ENCODE peak calls at places on chromosomes 4 and X, in six cellular contexts. N is SK-N-SH, Z is A549, R is K562, I is HepG2, K is GM23338. O is an unnamed sample.

GRCh38 chr4:47534772-47535171 is 49.7 kb downstream of the ATP10D start:
- DNase-seq in Z (no peak), N (no peak), I (no peak), K (no peak), R (no peak), O (no peak)

GRCh38 chr4:145716661-145717200 is 36.8 kb downstream of the C4orf51 start:
- DNase-seq in I (no peak), R (no peak), Z (no peak), K (no peak), N (no peak), O (no peak)

GRCh38 chr4:28006021-28006420 is 1145.4 kb downstream of the STIM2 start:
- DNase-seq in K (no peak), N (no peak), R (no peak), I (no peak), Z (no peak), O (no peak)

GRCh38 chrX:119475389-119476101 is 7.3 kb downstream of the SLC25A5 start:
- DNase-seq in Z (no peak), I (no peak), R (no peak), K (no peak), N (no peak), O (no peak)

GRCh38 chr4:121192500-121192899 is 28.4 kb upstream of the TNIP3 start:
- DNase-seq in R (no peak), N (peak; percentile 15), Z (peak; percentile 18), I (peak; percentile 16), K (peak; percentile 67), O (peak; percentile 11)

GRCh38 chr4:168848112-168848511 is 161.9 kb downstream of the CBR4 start:
- DNase-seq in K (no peak), I (peak; percentile 3), R (no peak), Z (no peak), N (peak; percentile 44), O (no peak)

GRCh38 chrX:108415891-108416290 is 22.3 kb downstream of the COL4A6 start:
- DNase-seq in I (no peak), K (no peak), N (no peak), R (no peak), Z (no peak), O (no peak)

GRCh38 chrX:73930300-73930699 is 367.3 kb downstream of the CHIC1 start:
- DNase-seq in R (no peak), N (no peak), Z (peak; percentile 31), I (no peak), K (no peak), O (no peak)

GRCh38 chrX:75155830-75156525 is at the start of gene ABCB7:
- DNase-seq in N (peak; percentile 75), K (peak; percentile 81), R (peak; percentile 25), I (peak; percentile 65), Z (peak; percentile 79), O (peak; percentile 32)

GRCh38 chrX:150164971-150165605 is 198.0 kb upstream of the MAMLD1 start:
- DNase-seq in I (no peak), N (no peak), R (no peak), K (no peak), Z (no peak), O (no peak)

GRCh38 chrX:102627640-102628039 is 23.6 kb upstream of the GPRASP1 start:
- DNase-seq in Z (no peak), N (no peak), I (no peak), R (no peak), K (no peak), O (no peak)

GRCh38 chrX:71067727-71068051 is 445 bp downstream of the SNX12 start:
- DNase-seq in I (no peak), R (no peak), N (no peak), Z (no peak), K (no peak), O (no peak)

GRCh38 chr4:32199639-32200038 is 1479.5 kb downstream of the PCDH7 start:
- DNase-seq in R (no peak), Z (no peak), K (no peak), N (no peak), I (no peak), O (no peak)

GRCh38 chr4:78601013-78601412 is 49.4 kb downstream of the ANXA3 start:
- DNase-seq in N (no peak), K (no peak), Z (no peak), R (peak; percentile 41), I (no peak), O (no peak)

GRCh38 chr4:6538586-6538985 is 36.4 kb upstream of the MAN2B2 start:
- DNase-seq in Z (no peak), R (peak; percentile 23), K (no peak), N (no peak), I (peak; percentile 4), O (no peak)
- TF ChIP-seq REST in Z (no peak), R (no peak), K (no peak), N (no peak), I (no peak), O (no peak)

GRCh38 chr4:148441986-148442829 is at the start of gene NR3C2:
- DNase-seq in N (peak; percentile 99), K (peak; percentile 99), R (peak; percentile 99), I (peak; percentile 94), Z (peak; percentile 94), O (peak; percentile 88)

GRCh38 chr4:148444296-148445070 is 2.3 kb upstream of the NR3C2 start:
- DNase-seq in N (peak; percentile 74), I (no peak), Z (no peak), R (peak; percentile 7), K (peak; percentile 71), O (no peak)

GRCh38 chr4:148445071-148445902 is 3.1 kb upstream of the NR3C2 start:
- DNase-seq in I (no peak), Z (no peak), K (peak; percentile 74), N (peak; percentile 72), R (peak; percentile 46), O (no peak)

GRCh38 chr4:148442830-148443549 is 776 bp upstream of the NR3C2 start:
- DNase-seq in R (no peak), N (peak; percentile 45), I (no peak), Z (no peak), K (no peak), O (no peak)

GRCh38 chr4:148443550-148444295 is 1.5 kb upstream of the NR3C2 start:
- DNase-seq in R (no peak), K (peak; percentile 28), Z (no peak), N (peak; percentile 38), I (no peak), O (no peak)
- TF ChIP-seq REST in R (no peak), K (no peak), Z (no peak), N (no peak), I (no peak), O (no peak)

GRCh38 chr4:6855692-6856297 is 53.8 kb upstream of the TBC1D14 start:
- DNase-seq in I (peak; percentile 20), K (no peak), Z (peak; percentile 71), R (no peak), N (no peak), O (peak; percentile 24)
- TF ChIP-seq REST in I (no peak), K (no peak), Z (no peak), R (no peak), N (no peak), O (no peak)

GRCh38 chr4:8316911-8317351 is 47.4 kb downstream of the HTRA3 start:
- DNase-seq in K (no peak), N (no peak), Z (no peak), I (no peak), R (no peak), O (no peak)
- TF ChIP-seq REST in K (no peak), N (no peak), Z (no peak), I (no peak), R (no peak), O (no peak)

O was measured in HL-60.